ENCODE peak calls at places on chromosomes 13 and 19, in nine cellular contexts. N is neural progenitor cell, R is WERI-Rb-1, G is endodermal cell, W is prostate gland, Z is cardiac muscle cell, D is choroid plexus epithelial cell, I is transverse colon, M is mucosa of descending colon. F is an unnamed sample.

GRCh38 chr13:60312851-60313505 is 84.0 kb upstream of the TDRD3 start:
- DNase-seq in I (no peak), R (peak), Z (no peak), W (no peak), M (no peak), N (no peak), D (peak), G (no peak), F (no peak)

GRCh38 chr19:54209748-54210494 is 9.3 kb downstream of the RPS9 start:
- DNase-seq in G (no peak), N (no peak), Z (peak), D (peak), M (peak), W (peak), I (peak), R (no peak), F (peak)

GRCh38 chr13:34943675-34944634 is 1.9 kb downstream of the NBEA start:
- DNase-seq in W (no peak), G (no peak), Z (no peak), R (no peak), I (no peak), N (no peak), M (no peak), D (no peak), F (no peak)

GRCh38 chr19:10503002-10503789 is at the start of gene KEAP1:
- DNase-seq in W (no peak), M (no peak), G (peak), N (peak), I (peak), R (peak), Z (peak), D (peak), F (peak)

GRCh38 chr13:21176982-21177284 is 475 bp downstream of the MRPL57 start:
- DNase-seq in G (no peak), Z (no peak), N (no peak), W (no peak), D (no peak), M (no peak), I (no peak), R (no peak), F (no peak)

GRCh38 chr13:40334616-40335015 is 331.8 kb downstream of the FOXO1 start:
- DNase-seq in N (no peak), W (no peak), D (no peak), M (no peak), R (no peak), G (no peak), Z (no peak), I (no peak), F (no peak)

GRCh38 chr13:111874981-111875380 is 192.0 kb upstream of the SOX1 start:
- DNase-seq in D (no peak), M (no peak), R (no peak), N (no peak), G (peak), W (no peak), Z (no peak), I (no peak), F (no peak)

GRCh38 chr13:111490611-111491010 is 170.2 kb downstream of the TEX29 start:
- DNase-seq in N (no peak), Z (no peak), G (no peak), I (no peak), R (no peak), M (peak), D (no peak), W (no peak), F (no peak)

GRCh38 chr13:52006491-52007245 is 4.6 kb downstream of the ATP7B start:
- DNase-seq in G (no peak), I (no peak), M (no peak), R (no peak), N (no peak), Z (no peak), W (no peak), D (peak), F (no peak)

GRCh38 chr19:2453431-2454025 is 3.2 kb downstream of the LMNB2 start:
- DNase-seq in N (no peak), M (no peak), R (no peak), I (no peak), W (no peak), G (peak), D (no peak), Z (no peak), F (no peak)

GRCh38 chr13:27956576-27957300 is 12.4 kb downstream of the CDX2 start:
- DNase-seq in M (no peak), W (no peak), R (no peak), I (no peak), D (no peak), Z (no peak), G (no peak), N (no peak), F (no peak)

GRCh38 chr13:27952931-27953670 is 16.0 kb downstream of the CDX2 start:
- DNase-seq in N (peak), M (peak), I (peak), W (no peak), G (peak), D (no peak), Z (no peak), R (no peak), F (no peak)

GRCh38 chr13:27954406-27954851 is 14.7 kb downstream of the CDX2 start:
- DNase-seq in W (no peak), D (no peak), G (peak), Z (peak), M (no peak), R (peak), I (peak), N (peak), F (no peak)

GRCh38 chr13:27955192-27955591 is 13.9 kb downstream of the CDX2 start:
- DNase-seq in W (no peak), R (no peak), G (no peak), D (no peak), M (no peak), N (no peak), Z (no peak), I (no peak), F (no peak)

GRCh38 chr13:27953671-27954405 is 15.3 kb downstream of the CDX2 start:
- DNase-seq in R (peak), Z (peak), I (peak), G (peak), D (peak), W (peak), M (peak), N (peak), F (peak)
- TF ChIP-seq CTCF in R (peak), Z (peak), I (peak), G (peak), D (peak), W (peak), M (peak), N (peak), F (peak)

GRCh38 chr19:6697291-6697690 is 23.2 kb downstream of the C3 start:
- DNase-seq in D (no peak), G (no peak), R (no peak), W (no peak), I (no peak), N (no peak), Z (no peak), M (peak), F (no peak)
- H3K4me3 ChIP-seq in D (no peak), G (no peak), R (no peak), W (no peak), I (no peak), N (no peak), Z (no peak), M (no peak), F (no peak)

GRCh38 chr19:51365211-51366049 is 758 bp downstream of the ETFB start:
- DNase-seq in G (peak), N (no peak), R (no peak), Z (peak), W (no peak), M (no peak), D (peak), I (peak), F (peak)
- TF ChIP-seq CTCF in G (no peak), N (no peak), R (no peak), Z (peak), W (no peak), M (no peak), D (peak), I (no peak), F (peak)

GRCh38 chr13:113666951-113667701 is at the start of gene GRK1:
- DNase-seq in I (peak), M (peak), N (peak), D (no peak), W (no peak), G (peak), Z (no peak), R (peak), F (no peak)

GRCh38 chr13:113669871-113670341 is 2.9 kb downstream of the GRK1 start:
- DNase-seq in R (peak), D (no peak), M (peak), N (no peak), W (no peak), Z (no peak), G (peak), I (peak), F (no peak)

GRCh38 chr13:113667771-113668490 is 912 bp downstream of the GRK1 start:
- DNase-seq in M (peak), N (no peak), I (peak), Z (no peak), D (no peak), R (peak), G (peak), W (no peak), F (no peak)

GRCh38 chr13:113669231-113669870 is 2.3 kb downstream of the GRK1 start:
- DNase-seq in R (peak), I (peak), M (peak), G (peak), W (no peak), Z (no peak), D (no peak), N (no peak), F (no peak)

GRCh38 chr13:113668491-113668971 is 1.5 kb downstream of the GRK1 start:
- DNase-seq in N (no peak), D (no peak), Z (no peak), R (peak), W (no peak), I (peak), G (peak), M (peak), F (no peak)
- H3K4me3 ChIP-seq in N (no peak), D (no peak), Z (no peak), R (peak), W (no peak), I (no peak), G (no peak), M (no peak), F (no peak)

DNA sequence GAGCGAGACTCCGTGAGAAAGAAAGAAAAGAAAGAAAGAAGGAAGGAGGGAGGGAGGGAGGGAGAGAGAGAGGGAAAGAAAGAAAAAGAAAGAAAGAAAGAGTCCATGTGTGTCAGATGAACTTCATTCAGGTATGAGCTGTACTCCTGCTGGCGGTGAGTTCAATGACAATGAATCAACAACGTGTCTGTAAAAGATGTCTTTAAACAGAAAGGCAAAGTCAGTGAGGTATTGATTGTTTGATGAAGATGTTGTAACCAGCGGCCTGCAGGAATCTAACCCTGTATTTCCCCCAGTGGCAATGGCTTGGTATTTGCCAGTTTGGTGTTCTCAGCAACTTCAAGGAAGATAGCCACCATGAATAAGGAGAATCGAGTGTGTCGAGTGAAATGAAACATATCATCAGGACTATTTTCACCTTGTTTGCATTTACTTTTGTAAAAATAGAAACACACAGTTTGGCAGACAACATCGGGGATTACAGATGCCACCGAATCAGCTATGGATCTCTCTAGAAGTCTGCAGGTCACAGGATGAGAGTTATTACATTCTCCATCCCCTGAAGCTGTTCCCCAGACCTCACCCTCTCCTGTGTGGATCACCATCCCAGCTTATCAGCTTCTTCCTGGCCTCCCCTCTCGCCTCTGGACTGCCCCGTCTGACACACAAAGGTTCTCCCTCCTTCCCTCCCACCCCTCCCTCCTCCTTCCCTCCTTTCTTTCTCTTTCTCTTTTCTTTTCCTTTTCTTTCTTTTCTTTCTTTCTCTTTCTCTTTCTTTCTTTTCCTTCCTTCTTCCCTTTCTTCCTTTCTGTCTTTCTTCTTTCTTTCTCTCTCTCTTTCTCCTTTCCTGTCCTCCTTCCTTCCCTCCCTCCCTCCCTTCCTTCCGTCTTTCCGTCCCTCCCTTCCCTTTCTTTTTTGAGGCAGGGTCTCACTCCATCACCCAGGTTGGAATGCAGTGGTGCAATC is 8.2 kb upstream of the SBK3 start:
- DNase-seq in G (no peak), Z (no peak), N (no peak), R (no peak), M (no peak), D (peak), I (no peak), W (no peak), F (no peak)
- TF ChIP-seq CTCF in G (no peak), Z (no peak), N (no peak), R (no peak), M (no peak), D (no peak), I (no peak), W (no peak), F (no peak)

GRCh38 chr19:18429717-18430416 is 8.1 kb downstream of the ISYNA1 start:
- DNase-seq in R (no peak), M (peak), G (peak), I (no peak), W (no peak), Z (no peak), D (peak), N (no peak), F (no peak)
- H3K4me3 ChIP-seq in R (peak), M (no peak), G (peak), I (peak), W (no peak), Z (peak), D (peak), N (peak), F (no peak)